ENCODE peak calls at places on chromosomes 7 and 10, in eight cellular contexts. D, A, P, X, N, W, O and M are unnamed samples.
A peak's percentile ranks its signal among the peaks of the same experiment; 100 is the strongest.

GRCh38 chr10:58839771-58840170 is 327.1 kb downstream of the BICC1 start:
- DNase-seq in O (no peak), X (no peak), A (no peak), N (no peak), P (no peak), W (no peak), D (no peak), M (no peak)

GRCh38 chr7:139777948-139778841 is at the start of gene HIPK2:
- DNase-seq in D (peak; percentile 80), P (peak; percentile 81), N (no peak), O (no peak), X (peak; percentile 79), A (peak; percentile 95), W (no peak), M (peak; percentile 80)

GRCh38 chr7:85489498-85489897 is 302.6 kb upstream of the SEMA3D start:
- DNase-seq in A (no peak), O (no peak), N (peak; percentile 57), X (no peak), D (no peak), W (peak; percentile 8), P (no peak), M (no peak)

GRCh38 chr7:114021135-114021534 is 102.3 kb upstream of the PPP1R3A start:
- DNase-seq in W (no peak), A (no peak), O (no peak), D (no peak), P (no peak), X (no peak), N (no peak), M (no peak)

GRCh38 chr10:3143791-3144434 is 28.7 kb downstream of the PITRM1 start:
- DNase-seq in W (no peak), D (no peak), A (no peak), X (no peak), O (no peak), N (no peak), P (no peak), M (no peak)

GRCh38 chr7:42740410-42740809 is 171.5 kb downstream of the C7orf25 start:
- DNase-seq in A (no peak), W (no peak), N (no peak), O (no peak), P (no peak), D (no peak), X (no peak), M (no peak)

GRCh38 chr10:15852111-15852557 is 8.2 kb downstream of the MINDY3 start:
- DNase-seq in N (no peak), P (no peak), A (no peak), W (no peak), X (no peak), D (no peak), O (no peak), M (no peak)

GRCh38 chr7:138954545-138955475 is 26.4 kb downstream of the KIAA1549 start:
- DNase-seq in W (no peak), A (no peak), D (no peak), X (no peak), O (no peak), N (no peak), P (no peak), M (no peak)

GRCh38 chr10:59839576-59839975 is 66.8 kb downstream of the CCDC6 start:
- DNase-seq in O (no peak), W (no peak), A (no peak), P (no peak), N (peak; percentile 11), D (no peak), X (no peak), M (no peak)

GRCh38 chr10:71805776-71806705 is 32.7 kb upstream of the VSIR start:
- DNase-seq in D (peak; percentile 64), P (peak; percentile 84), N (no peak), W (peak; percentile 10), X (peak; percentile 42), A (peak; percentile 82), O (no peak), M (no peak)

GRCh38 chr7:82375713-82376112 is 67.9 kb downstream of the CACNA2D1 start:
- DNase-seq in X (no peak), D (no peak), N (no peak), W (no peak), P (no peak), O (no peak), A (no peak), M (no peak)

GRCh38 chr7:2048006-2048405 is 184.7 kb downstream of the MAD1L1 start:
- DNase-seq in N (no peak), W (no peak), P (no peak), D (no peak), A (peak; percentile 70), O (peak; percentile 31), X (peak; percentile 18), M (no peak)

GRCh38 chr7:43843276-43843675 is 26.0 kb downstream of the MRPS24 start:
- DNase-seq in P (no peak), A (no peak), X (no peak), D (no peak), N (no peak), W (no peak), O (no peak), M (no peak)

GRCh38 chr7:132154248-132154647 is 422.0 kb downstream of the PLXNA4 start:
- DNase-seq in A (no peak), D (no peak), X (no peak), O (no peak), P (no peak), N (no peak), W (no peak), M (no peak)

GRCh38 chr10:90777614-90778013 is 80.2 kb downstream of the HTR7 start:
- DNase-seq in W (no peak), D (no peak), N (no peak), O (no peak), X (no peak), P (no peak), A (no peak), M (no peak)

GRCh38 chr10:314381-314780 is 179.1 kb downstream of the ZMYND11 start:
- DNase-seq in A (no peak), P (no peak), W (no peak), N (no peak), X (no peak), O (no peak), D (no peak), M (no peak)

GRCh38 chr7:80037689-80038088 is 96.9 kb upstream of the GNAI1 start:
- DNase-seq in X (no peak), O (no peak), N (no peak), W (no peak), D (no peak), P (no peak), A (no peak), M (no peak)

GRCh38 chr7:157339777-157340677 is 3.2 kb downstream of the DNAJB6 start:
- DNase-seq in X (peak; percentile 77), O (no peak), P (peak; percentile 62), W (peak; percentile 53), N (no peak), A (no peak), D (peak; percentile 62), M (no peak)

GRCh38 chr10:92438220-92438619 is 135.7 kb downstream of the IDE start:
- DNase-seq in A (no peak), D (no peak), N (no peak), W (no peak), X (no peak), O (no peak), P (no peak), M (no peak)

GRCh38 chr10:48976208-48976607 is 36.6 kb upstream of the LRRC18 start:
- DNase-seq in N (no peak), P (no peak), X (no peak), D (no peak), W (peak; percentile 18), A (no peak), O (no peak), M (no peak)

DNA sequence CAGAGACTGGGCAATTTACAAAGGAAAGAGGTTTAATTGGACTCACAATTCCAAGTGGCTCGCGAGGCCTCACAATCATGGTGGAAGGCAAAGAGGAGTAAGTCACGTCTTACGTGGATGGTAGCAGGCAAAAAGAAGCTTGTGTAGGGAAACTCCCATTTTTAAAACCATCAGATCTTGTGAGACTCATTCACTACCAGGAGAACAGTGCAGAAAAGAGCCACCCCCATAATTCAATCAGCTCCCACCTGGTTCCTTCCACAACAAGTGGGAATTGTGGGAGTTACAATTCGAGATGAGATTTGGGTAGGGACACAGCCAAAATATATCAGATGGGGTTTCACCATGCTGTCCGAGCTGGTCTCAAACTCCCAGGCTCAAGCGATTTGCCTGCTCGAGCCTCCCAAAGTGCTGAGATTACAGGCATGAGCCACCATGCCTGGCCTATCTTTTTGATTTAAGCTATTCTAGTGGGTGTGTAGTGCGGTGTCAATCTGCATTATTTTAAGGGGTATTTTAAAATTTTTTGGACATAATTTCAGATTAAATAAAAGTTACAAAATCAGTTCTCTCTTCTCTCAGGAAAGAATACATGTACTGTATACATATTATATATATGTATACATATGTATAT is 9.0 kb upstream of the MRPS16 start:
- DNase-seq in O (no peak), D (no peak), N (no peak), A (no peak), P (no peak), X (no peak), W (no peak), M (no peak)
- H3K27ac ChIP-seq in O (peak overlapping the region; percentile 58), D (no peak overlapping the region), N (no peak overlapping the region), A (no peak overlapping the region), P (no peak overlapping the region), X (no peak overlapping the region), W (no peak overlapping the region), M (no peak overlapping the region)

GRCh38 chr7:30917216-30917893 is 5.7 kb downstream of the AQP1 start:
- DNase-seq in P (peak; percentile 18), A (peak; percentile 40), D (no peak), N (no peak), W (no peak), X (no peak), O (no peak), M (no peak)

GRCh38 chr7:30915751-30916150 is 4.1 kb downstream of the AQP1 start:
- DNase-seq in X (no peak), W (no peak), A (peak; percentile 76), D (no peak), O (no peak), P (no peak), N (no peak), M (no peak)

GRCh38 chr7:30914611-30915601 is 3.3 kb downstream of the AQP1 start:
- DNase-seq in N (no peak), A (peak; percentile 94), D (no peak), X (no peak), P (peak; percentile 74), O (no peak), W (peak; percentile 21), M (no peak)

GRCh38 chr7:30916767-30917166 is 5.1 kb downstream of the AQP1 start:
- DNase-seq in X (no peak), A (peak; percentile 74), O (no peak), P (no peak), W (no peak), N (no peak), D (no peak), M (no peak)

GRCh38 chr7:30916255-30916654 is 4.6 kb downstream of the AQP1 start:
- DNase-seq in D (no peak), O (no peak), P (no peak), W (no peak), A (peak; percentile 64), N (no peak), X (no peak), M (no peak)
- H3K27ac ChIP-seq in D (peak overlapping the region; percentile 13), O (no peak overlapping the region), P (no peak overlapping the region), W (no peak overlapping the region), A (peak overlapping the region; percentile 72), N (no peak overlapping the region), X (peak overlapping the region; percentile 16), M (no peak overlapping the region)

GRCh38 chr10:102644646-102645387 is 538 bp downstream of the TRIM8 start:
- DNase-seq in O (no peak), A (peak; percentile 93), X (peak; percentile 87), W (peak; percentile 80), D (peak; percentile 90), P (peak; percentile 91), N (no peak), M (peak; percentile 81)
- H3K27ac ChIP-seq in O (peak overlapping the region; percentile 94), A (peak overlapping the region; percentile 89), X (peak overlapping the region; percentile 86), W (peak overlapping the region; percentile 86), D (peak overlapping the region; percentile 99), P (peak overlapping the region; percentile 99), N (peak overlapping the region; percentile 97), M (peak overlapping the region; percentile 99)

GRCh38 chr7:36623247-36623646 is 101.0 kb downstream of the AOAH start:
- DNase-seq in D (no peak), A (no peak), N (no peak), P (no peak), X (no peak), W (no peak), O (no peak), M (no peak)
- H3K27ac ChIP-seq in D (no peak overlapping the region), A (no peak overlapping the region), N (no peak overlapping the region), P (no peak overlapping the region), X (no peak overlapping the region), W (no peak overlapping the region), O (no peak overlapping the region), M (no peak overlapping the region)